ENCODE peak calls at places on chromosomes 12 and 14, in nine cellular contexts. O is GM12878, R is epithelial cell of esophagus, Y is fibroblast of pulmonary artery, L is GM23338, W is esophagus muscularis mucosa, A is tibial nerve, D is choroid plexus epithelial cell, M is uterus. V is an unnamed sample.

GRCh38 chr12:77679701-77680100 is 151.0 kb upstream of the NAV3 start:
- DNase-seq in A (no peak), L (no peak), D (peak; percentile 19), W (no peak), Y (no peak), M (no peak), O (no peak), R (no peak), V (no peak)

GRCh38 chr12:85007836-85008235 is 28.2 kb downstream of the TSPAN19 start:
- DNase-seq in M (no peak), L (no peak), W (no peak), A (no peak), Y (peak; percentile 73), O (no peak), D (peak; percentile 87), R (no peak), V (no peak)

GRCh38 chr12:27331299-27331926 is 1.2 kb upstream of the BMAL2 start:
- DNase-seq in W (no peak), L (no peak), A (no peak), O (peak; percentile 76), Y (peak; percentile 96), M (peak; percentile 18), D (peak; percentile 96), R (peak; percentile 99), V (no peak)

GRCh38 chr12:26428420-26428819 is 233.0 kb downstream of the SSPN start:
- DNase-seq in Y (no peak), L (no peak), R (no peak), W (no peak), D (no peak), O (no peak), M (no peak), A (no peak), V (no peak)

GRCh38 chr12:113090740-113091139 is 34.2 kb downstream of the DTX1 start:
- DNase-seq in A (no peak), M (no peak), R (no peak), O (no peak), Y (no peak), L (no peak), W (no peak), D (no peak), V (no peak)

GRCh38 chr12:47397664-47398281 is 308.1 kb downstream of the RPAP3 start:
- DNase-seq in A (no peak), D (peak; percentile 89), W (no peak), O (no peak), R (peak; percentile 87), Y (peak; percentile 88), M (no peak), L (peak; percentile 45), V (no peak)

GRCh38 chr12:50689437-50689836 is 74.5 kb upstream of the ATF1 start:
- DNase-seq in M (no peak), Y (no peak), L (no peak), A (no peak), O (no peak), R (no peak), D (no peak), W (no peak), V (no peak)

GRCh38 chr12:68613209-68613904 is 2.7 kb downstream of the RAP1B start:
- DNase-seq in M (no peak), O (no peak), Y (no peak), A (no peak), R (no peak), D (no peak), W (no peak), L (no peak), V (no peak)

GRCh38 chr12:122203968-122204828 is 689 bp downstream of the B3GNT4 start:
- DNase-seq in L (peak; percentile 48), M (no peak), W (no peak), A (no peak), D (no peak), O (no peak), R (no peak), Y (no peak), V (no peak)

GRCh38 chr14:65103150-65103760 is 938 bp upstream of the MAX start:
- DNase-seq in L (peak; percentile 42), W (peak; percentile 85), O (no peak), Y (peak; percentile 26), M (no peak), D (peak; percentile 35), A (no peak), R (no peak), V (no peak)
- TF ChIP-seq CTCF in L (peak; percentile 46), W (no peak), O (peak; percentile 12), Y (peak; percentile 4), M (no peak), D (peak; percentile 28), A (no peak), R (peak; percentile 14), V (no peak)

GRCh38 chr12:51891843-51892242 is 3.9 kb downstream of the ANKRD33 start:
- DNase-seq in M (no peak), O (no peak), A (no peak), W (no peak), D (peak; percentile 39), L (no peak), R (no peak), Y (peak; percentile 53), V (no peak)
- TF ChIP-seq CTCF in M (no peak), O (no peak), A (peak; percentile 26), W (peak; percentile 39), D (peak; percentile 43), L (no peak), R (no peak), Y (peak; percentile 43), V (no peak)

GRCh38 chr14:69669375-69669774 is 58.0 kb downstream of the SUSD6 start:
- DNase-seq in Y (no peak), D (no peak), O (no peak), M (no peak), A (no peak), L (no peak), R (no peak), W (no peak), V (no peak)

GRCh38 chr14:69666112-69666511 is 54.7 kb downstream of the SUSD6 start:
- DNase-seq in O (no peak), M (no peak), L (no peak), D (no peak), Y (peak; percentile 28), A (no peak), W (no peak), R (no peak), V (no peak)

GRCh38 chr14:69666698-69667211 is 55.4 kb downstream of the SUSD6 start:
- DNase-seq in O (no peak), Y (peak; percentile 62), L (no peak), A (no peak), D (no peak), M (no peak), R (no peak), W (no peak), V (no peak)

GRCh38 chr14:69670093-69670492 is 58.7 kb downstream of the SUSD6 start:
- DNase-seq in W (no peak), R (no peak), D (no peak), Y (no peak), A (no peak), O (no peak), L (no peak), M (no peak), V (no peak)

GRCh38 chr14:69667938-69668336 is 56.5 kb downstream of the SUSD6 start:
- DNase-seq in A (no peak), R (no peak), L (no peak), W (no peak), O (no peak), M (no peak), Y (no peak), D (no peak), V (no peak)
- TF ChIP-seq CTCF in A (no peak), R (no peak), L (no peak), W (no peak), O (no peak), M (no peak), Y (no peak), D (no peak), V (no peak)

DNA sequence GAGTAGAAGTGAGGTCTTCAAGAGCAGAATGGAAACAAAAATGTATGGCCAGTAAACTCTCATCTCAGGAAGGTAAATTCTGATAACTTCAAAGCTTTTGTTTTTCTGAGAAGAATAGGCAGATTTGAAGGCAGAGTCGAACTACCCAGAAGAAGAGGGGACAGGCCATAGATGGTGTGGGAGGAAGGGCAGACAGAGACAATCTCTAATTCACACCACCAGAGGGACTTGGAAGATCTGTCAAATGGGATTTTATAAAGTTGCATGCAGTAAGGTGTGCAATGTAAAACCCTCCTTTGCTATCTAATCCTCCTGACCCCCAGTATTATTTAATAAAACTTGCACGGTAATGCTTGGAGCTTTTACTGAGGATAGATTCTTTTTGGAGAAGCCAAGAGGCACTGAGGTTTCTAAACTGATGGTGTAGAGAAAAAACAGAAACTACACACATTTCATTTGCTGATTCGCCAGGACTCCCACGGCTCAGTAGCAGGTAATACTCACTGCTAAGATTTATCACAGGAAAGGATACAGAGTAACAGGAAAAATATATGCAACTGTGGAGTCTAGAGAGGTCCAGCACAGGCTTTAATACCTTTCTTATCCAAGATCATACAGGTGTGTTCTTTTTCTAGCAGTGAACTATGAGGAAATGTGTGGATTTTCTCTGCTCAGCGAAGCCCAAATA is 18.3 kb downstream of the SLC38A2 start:
- DNase-seq in M (no peak), W (no peak), L (peak; percentile 46), D (peak; percentile 22), R (peak; percentile 10), A (no peak), O (no peak), Y (no peak), V (no peak)
- TF ChIP-seq CTCF in M (no peak), W (peak; percentile 19), L (peak; percentile 49), D (peak; percentile 36), R (peak; percentile 13), A (no peak), O (no peak), Y (peak; percentile 14), V (no peak)

GRCh38 chr12:106924458-106924857 is 31.2 kb upstream of the TMEM263 start:
- DNase-seq in D (no peak), A (no peak), R (no peak), Y (peak; percentile 18), O (no peak), W (no peak), L (no peak), M (no peak), V (no peak)

GRCh38 chr12:106918746-106919145 is 37.0 kb upstream of the TMEM263 start:
- DNase-seq in L (peak; percentile 88), D (peak; percentile 59), Y (peak; percentile 45), A (no peak), O (no peak), M (no peak), W (no peak), R (peak; percentile 25), V (no peak)

GRCh38 chr12:106917503-106917902 is 38.2 kb upstream of the TMEM263 start:
- DNase-seq in W (no peak), R (no peak), A (no peak), O (no peak), Y (peak; percentile 31), D (no peak), M (no peak), L (no peak), V (no peak)

GRCh38 chr12:106915635-106916026 is 40.1 kb upstream of the TMEM263 start:
- DNase-seq in D (no peak), L (no peak), R (no peak), A (no peak), Y (no peak), O (no peak), M (no peak), W (no peak), V (no peak)

GRCh38 chr12:106919910-106920544 is 35.7 kb upstream of the TMEM263 start:
- DNase-seq in L (peak; percentile 73), O (no peak), R (peak; percentile 59), D (peak; percentile 81), M (no peak), W (no peak), A (no peak), Y (peak; percentile 76), V (no peak)
- TF ChIP-seq CTCF in L (peak; percentile 75), O (peak; percentile 73), R (peak; percentile 71), D (peak; percentile 72), M (peak; percentile 71), W (peak; percentile 83), A (peak; percentile 80), Y (peak; percentile 67), V (no peak)